ENCODE peak calls at places on chromosome 14, in ten cellular contexts. X is astrocyte of the spinal cord; U is H4; R is HEK293T; B is left colon; T is glomerular endothelial cell; J is stimulated activated CD8-positive, alpha-beta memory T cell treated with anti-CD3 and anti-CD28 coated beads, Interleukin-7, amount 100 ng/mL, for 24 hours; O is right lobe of liver; M is omental fat pad; C is NCI-H187 treated with DMSO at 0.1 percent for 48 hours. L is an unnamed sample.

GRCh38 chr14:99537399-99537798 is 56.2 kb downstream of the CCNK start:
- DNase-seq in X (peak), U (peak), R (no peak), B (no peak), T (no peak), J (no peak), O (no peak), M (no peak), C (no peak), L (peak)

GRCh38 chr14:77088219-77088618 is 9.8 kb upstream of the CIPC start:
- DNase-seq in X (no peak), U (no peak), R (no peak), B (peak), T (no peak), J (no peak), O (no peak), M (no peak), C (no peak), L (no peak)

GRCh38 chr14:99273025-99273723 is 1.2 kb upstream of the BCL11B start:
- DNase-seq in X (no peak), U (no peak), R (no peak), B (peak), T (no peak), J (no peak), O (no peak), M (no peak), C (no peak), L (no peak)

GRCh38 chr14:59464651-59465569 is at the start of gene GPR135:
- DNase-seq in X (peak), U (no peak), R (no peak), B (peak), T (no peak), J (no peak), O (peak), M (peak), C (peak), L (no peak)

GRCh38 chr14:26204954-26205479 is 392.8 kb downstream of the NOVA1 start:
- DNase-seq in X (peak), U (no peak), R (no peak), B (peak), T (no peak), J (no peak), O (peak), M (no peak), C (no peak), L (no peak)

GRCh38 chr14:44620106-44621019 is 113.3 kb upstream of the FSCB start:
- DNase-seq in X (no peak), U (no peak), R (no peak), B (no peak), T (no peak), J (no peak), O (no peak), M (no peak), C (no peak), L (no peak)

GRCh38 chr14:66361013-66361412 is 125.2 kb upstream of the CCDC196 start:
- DNase-seq in X (no peak), U (no peak), R (no peak), B (no peak), T (no peak), J (no peak), O (no peak), M (no peak), C (no peak), L (no peak)

GRCh38 chr14:61973981-61974380 is 211.8 kb downstream of the SNAPC1 start:
- DNase-seq in X (peak), U (no peak), R (no peak), B (no peak), T (no peak), J (no peak), O (no peak), M (no peak), C (no peak), L (peak)